ENCODE peak calls at places on chromosome 14, in four cellular contexts. Y is A549, M is M059J, S is tibial nerve. H is an unnamed sample.

GRCh38 chr14:28264306-28264705 is 502.3 kb upstream of the FOXG1 start:
- DNase-seq in Y (no peak), M (no peak), S (no peak), H (no peak)

GRCh38 chr14:54085137-54085810 is 128.6 kb upstream of the BMP4 start:
- DNase-seq in Y (no peak), M (peak), S (no peak), H (no peak)

GRCh38 chr14:97367278-97367677 is 570.1 kb downstream of the VRK1 start:
- DNase-seq in Y (no peak), M (no peak), S (no peak), H (no peak)

GRCh38 chr14:57247283-57247682 is 21.4 kb downstream of the EXOC5 start:
- DNase-seq in Y (no peak), M (no peak), S (no peak), H (no peak)

GRCh38 chr14:73829526-73830431 is 21.9 kb upstream of the PTGR2 start:
- DNase-seq in Y (peak), M (peak), S (peak), H (no peak)

GRCh38 chr14:87187787-87188186 is 805.2 kb downstream of the GALC start:
- DNase-seq in Y (no peak), M (no peak), S (no peak), H (no peak)

GRCh38 chr14:68074765-68075381 is 255.3 kb downstream of the RAD51B start:
- DNase-seq in Y (peak), M (no peak), S (no peak), H (no peak)

GRCh38 chr14:77123381-77124344 is 17.9 kb downstream of the ZDHHC22 start:
- DNase-seq in Y (no peak), M (peak), S (no peak), H (peak)

GRCh38 chr14:68851078-68851477 is 58.2 kb upstream of the ZFP36L1 start:
- DNase-seq in Y (no peak), M (no peak), S (no peak), H (no peak)

GRCh38 chr14:55274760-55275159 is 3.5 kb downstream of the FBXO34 start:
- DNase-seq in Y (no peak), M (peak), S (no peak), H (no peak)

GRCh38 chr14:90596733-90597132 is 199.9 kb downstream of the CALM1 start:
- DNase-seq in Y (no peak), M (no peak), S (no peak), H (no peak)

GRCh38 chr14:75985618-75986438 is at the start of gene IFT43:
- DNase-seq in Y (peak), M (peak), S (peak), H (peak)

GRCh38 chr14:31605702-31606101 is 44.5 kb downstream of the NUBPL start:
- DNase-seq in Y (no peak), M (no peak), S (no peak), H (no peak)

GRCh38 chr14:25400607-25401206 is 350.8 kb upstream of the STXBP6 start:
- DNase-seq in Y (peak), M (peak), S (peak), H (peak)

GRCh38 chr14:64968167-64968566 is 4.0 kb downstream of the RAB15 start:
- DNase-seq in Y (no peak), M (no peak), S (no peak), H (no peak)

GRCh38 chr14:89549381-89550102 is 132.5 kb upstream of the FOXN3 start:
- DNase-seq in Y (no peak), M (peak), S (no peak), H (no peak)

GRCh38 chr14:52355526-52355925 is 41.4 kb downstream of the PTGER2 start:
- DNase-seq in Y (peak), M (peak), S (no peak), H (no peak)

GRCh38 chr14:105487449-105487985 is 831 bp downstream of the CRIP1 start:
- DNase-seq in Y (no peak), M (no peak), S (no peak), H (no peak)

GRCh38 chr14:65824285-65824977 is 411.9 kb downstream of the FUT8 start:
- DNase-seq in Y (peak), M (peak), S (peak), H (peak)

GRCh38 chr14:73325630-73326299 is 88.5 kb downstream of the PAPLN start:
- DNase-seq in Y (no peak), M (no peak), S (no peak), H (no peak)

GRCh38 chr14:65866906-65867305 is 454.4 kb downstream of the FUT8 start:
- DNase-seq in Y (no peak), M (no peak), S (no peak), H (peak)

GRCh38 chr14:61950340-61950739 is 188.1 kb downstream of the SNAPC1 start:
- DNase-seq in Y (no peak), M (no peak), S (no peak), H (peak)

GRCh38 chr14:90797451-90797850 is 18.8 kb downstream of the TTC7B start:
- DNase-seq in Y (peak), M (no peak), S (no peak), H (no peak)

GRCh38 chr14:26410189-26410685 is 187.6 kb downstream of the NOVA1 start:
- DNase-seq in Y (no peak), M (no peak), S (no peak), H (no peak)

GRCh38 chr14:71429900-71430299 is 502.3 kb upstream of the RGS6 start:
- DNase-seq in Y (no peak), M (no peak), S (no peak), H (no peak)

GRCh38 chr14:104223810-104224515 is 85.6 kb downstream of the KIF26A start:
- DNase-seq in Y (no peak), M (no peak), S (no peak), H (peak)

GRCh38 chr14:84006643-84007137 is 1523.3 kb upstream of the FLRT2 start:
- DNase-seq in Y (no peak), M (no peak), S (no peak), H (peak)

GRCh38 chr14:65332141-65332871 is 80.2 kb upstream of the FUT8 start:
- DNase-seq in Y (no peak), M (no peak), S (no peak), H (no peak)

GRCh38 chr14:75373616-75374015 is 54.2 kb upstream of the JDP2 start:
- DNase-seq in Y (no peak), M (no peak), S (no peak), H (no peak)

GRCh38 chr14:104776961-104777807 is 18.4 kb downstream of the AKT1 start:
- DNase-seq in Y (no peak), M (no peak), S (no peak), H (no peak)

GRCh38 chr14:77485256-77485655 is 13.4 kb downstream of the ISM2 start:
- DNase-seq in Y (no peak), M (peak), S (no peak), H (no peak)

GRCh38 chr14:86938356-86938755 is 1054.6 kb downstream of the GALC start:
- DNase-seq in Y (no peak), M (no peak), S (no peak), H (no peak)

GRCh38 chr14:96565811-96566210 is 63.6 kb downstream of the PAPOLA start:
- DNase-seq in Y (no peak), M (no peak), S (no peak), H (no peak)

H was measured in NCI-H82.